ENCODE peak calls at places on chromosomes 16 and 17, in ten cellular contexts. N, K, X, V, F, Z, A, D, E and S are unnamed samples.

GRCh38 chr17:17944253-17944652 is 27.9 kb downstream of the TOM1L2 start:
- DNase-seq in N (no peak), K (no peak), X (no peak), V (no peak), F (no peak), Z (no peak), A (no peak), D (no peak), E (no peak), S (no peak)

GRCh38 chr17:9566067-9566466 is 9.6 kb downstream of the STX8 start:
- DNase-seq in N (no peak), K (no peak), X (no peak), V (no peak), F (no peak), Z (no peak), A (no peak), D (no peak), E (peak; percentile 82), S (no peak)

GRCh38 chr16:8237452-8237851 is 352.9 kb downstream of the TMEM114 start:
- DNase-seq in N (no peak), K (no peak), X (no peak), V (no peak), F (no peak), Z (no peak), A (no peak), D (no peak), E (no peak), S (no peak)

GRCh38 chr16:48507886-48508285 is 102.1 kb downstream of the N4BP1 start:
- DNase-seq in N (no peak), K (no peak), X (no peak), V (peak; percentile 36), F (no peak), Z (no peak), A (no peak), D (no peak), E (no peak), S (no peak)

GRCh38 chr16:31149894-31150890 is at the start of gene PRSS36:
- DNase-seq in N (no peak), K (no peak), X (no peak), V (no peak), F (no peak), Z (no peak), A (no peak), D (no peak), E (no peak), S (peak; percentile 75)

GRCh38 chr17:12074346-12074745 is 53.7 kb downstream of the MAP2K4 start:
- DNase-seq in N (no peak), K (no peak), X (no peak), V (no peak), F (no peak), Z (no peak), A (no peak), D (no peak), E (no peak), S (no peak)

GRCh38 chr16:30761427-30761927 is 385 bp downstream of the CFAP119 start:
- DNase-seq in N (peak; percentile 20), K (no peak), X (peak; percentile 10), V (no peak), F (peak; percentile 62), Z (no peak), A (peak; percentile 15), D (no peak), E (peak; percentile 38), S (no peak)

GRCh38 chr16:89338863-89339262 is 121.4 kb downstream of the ZNF778 start:
- DNase-seq in N (no peak), K (no peak), X (no peak), V (no peak), F (peak; percentile 48), Z (no peak), A (no peak), D (no peak), E (no peak), S (no peak)

GRCh38 chr17:68868708-68869107 is 86.5 kb downstream of the ABCA8 start:
- DNase-seq in N (peak; percentile 31), K (peak; percentile 36), X (no peak), V (no peak), F (no peak), Z (no peak), A (no peak), D (no peak), E (peak; percentile 65), S (no peak)

GRCh38 chr16:3716831-3717234 is 491 bp downstream of the TRAP1 start:
- DNase-seq in N (no peak), K (no peak), X (peak; percentile 24), V (no peak), F (no peak), Z (no peak), A (no peak), D (peak; percentile 8), E (peak; percentile 47), S (no peak)

GRCh38 chr16:87724490-87725291 is 41.1 kb downstream of the KLHDC4 start:
- DNase-seq in N (no peak), K (no peak), X (no peak), V (no peak), F (no peak), Z (no peak), A (no peak), D (no peak), E (no peak), S (no peak)

GRCh38 chr16:84840687-84841627 is 21.2 kb downstream of the CRISPLD2 start:
- DNase-seq in N (no peak), K (no peak), X (no peak), V (no peak), F (no peak), Z (no peak), A (no peak), D (no peak), E (no peak), S (no peak)

GRCh38 chr16:83928341-83929055 is 24.5 kb upstream of the OSGIN1 start:
- DNase-seq in N (peak; percentile 85), K (no peak), X (no peak), V (no peak), F (no peak), Z (no peak), A (no peak), D (no peak), E (no peak), S (no peak)

GRCh38 chr17:39209317-39210092 is 9.4 kb downstream of the RPL19 start:
- DNase-seq in N (peak; percentile 69), K (no peak), X (peak; percentile 80), V (peak; percentile 84), F (no peak), Z (peak; percentile 68), A (peak; percentile 66), D (peak; percentile 44), E (peak; percentile 48), S (peak; percentile 91)

GRCh38 chr17:8619294-8619693 is 11.2 kb downstream of the MYH10 start:
- DNase-seq in N (no peak), K (no peak), X (no peak), V (no peak), F (no peak), Z (no peak), A (no peak), D (no peak), E (peak; percentile 13), S (no peak)

GRCh38 chr17:76593964-76594363 is 8.3 kb upstream of the ST6GALNAC2 start:
- DNase-seq in N (no peak), K (no peak), X (no peak), V (no peak), F (no peak), Z (no peak), A (no peak), D (no peak), E (no peak), S (no peak)

GRCh38 chr16:68286153-68287074 is 22.1 kb downstream of the SLC7A6 start:
- DNase-seq in N (no peak), K (no peak), X (no peak), V (no peak), F (no peak), Z (no peak), A (no peak), D (peak; percentile 65), E (peak; percentile 35), S (no peak)

GRCh38 chr17:62592305-62593099 is 35.0 kb upstream of the MRC2 start:
- DNase-seq in N (peak; percentile 43), K (no peak), X (no peak), V (no peak), F (no peak), Z (no peak), A (no peak), D (no peak), E (peak; percentile 57), S (no peak)

GRCh38 chr16:6884002-6884401 is 448.6 kb upstream of the RBFOX1 start:
- DNase-seq in N (no peak), K (no peak), X (peak; percentile 2), V (no peak), F (no peak), Z (no peak), A (no peak), D (no peak), E (no peak), S (no peak)

GRCh38 chr17:43661699-43662431 is at the start of gene MEOX1:
- DNase-seq in N (peak; percentile 82), K (peak; percentile 5), X (no peak), V (no peak), F (no peak), Z (peak; percentile 56), A (no peak), D (no peak), E (no peak), S (no peak)

GRCh38 chr17:66676421-66676820 is 158.5 kb upstream of the CACNG5 start:
- DNase-seq in N (no peak), K (no peak), X (no peak), V (no peak), F (peak; percentile 83), Z (no peak), A (no peak), D (no peak), E (no peak), S (no peak)

GRCh38 chr16:66696669-66697630 is at the start of gene CMTM4:
- DNase-seq in N (peak; percentile 80), K (peak; percentile 35), X (peak; percentile 7), V (peak; percentile 93), F (peak; percentile 91), Z (peak; percentile 85), A (peak; percentile 72), D (peak; percentile 54), E (peak; percentile 77), S (peak; percentile 74)

GRCh38 chr16:19858654-19859018 is 26.0 kb downstream of the GPRC5B start:
- DNase-seq in N (no peak), K (no peak), X (no peak), V (no peak), F (no peak), Z (no peak), A (no peak), D (no peak), E (no peak), S (no peak)

GRCh38 chr17:2138318-2138717 is 83.4 kb downstream of the HIC1 start:
- DNase-seq in N (no peak), K (no peak), X (no peak), V (no peak), F (no peak), Z (no peak), A (no peak), D (peak; percentile 2), E (no peak), S (peak; percentile 52)

GRCh38 chr17:62703269-62703775 is 75.9 kb downstream of the MRC2 start:
- DNase-seq in N (peak; percentile 53), K (no peak), X (no peak), V (no peak), F (no peak), Z (no peak), A (no peak), D (no peak), E (no peak), S (no peak)

GRCh38 chr16:4696172-4696904 is 3.0 kb downstream of the NUDT16L1 start:
- DNase-seq in N (no peak), K (no peak), X (no peak), V (peak; percentile 54), F (peak; percentile 47), Z (no peak), A (no peak), D (no peak), E (no peak), S (no peak)

GRCh38 chr17:79630821-79631639 is 20.2 kb upstream of the RBFOX3 start:
- DNase-seq in N (no peak), K (no peak), X (no peak), V (peak; percentile 35), F (peak; percentile 26), Z (peak; percentile 2), A (no peak), D (no peak), E (no peak), S (peak; percentile 23)

GRCh38 chr17:80861892-80862291 is 129.7 kb upstream of the CHMP6 start:
- DNase-seq in N (peak; percentile 30), K (no peak), X (peak; percentile 73), V (no peak), F (peak; percentile 34), Z (peak; percentile 24), A (peak; percentile 48), D (no peak), E (peak; percentile 52), S (no peak)